ENCODE peak calls at places on chromosomes 4 and X, in five cellular contexts. D is mesendoderm, P is DND-41, K is body of pancreas, Y is breast epithelium. N is an unnamed sample. For H3K36me3 and H3K27me3, the result is how much of the 10 kb centered on the place peaks cover.

GRCh38 chr4:3486556-3487270 is 23.6 kb downstream of the DOK7 start:
- DNase-seq in D (peak), P (no peak), K (no peak), Y (no peak), N (peak)

GRCh38 chr4:177696438-177696966 is 254.3 kb upstream of the AGA start:
- DNase-seq in D (peak), P (no peak), K (no peak), Y (no peak), N (peak)

GRCh38 chr4:8594097-8595038 is 1.8 kb downstream of the CPZ start:
- DNase-seq in D (peak), P (peak), K (peak), Y (no peak), N (peak)

GRCh38 chrX:70973221-70973620 is 42.3 kb upstream of the SLC7A3 start:
- DNase-seq in D (no peak), P (no peak), K (no peak), Y (no peak), N (no peak)

GRCh38 chr4:147039991-147040575 is 94.4 kb upstream of the TTC29 start:
- DNase-seq in D (no peak), P (no peak), K (no peak), Y (no peak), N (no peak)

GRCh38 chrX:131650637-131651410 is 107.0 kb downstream of the OR13H1 start:
- DNase-seq in D (no peak), P (no peak), K (no peak), Y (no peak), N (no peak)

GRCh38 chr4:55445921-55446577 is 50.3 kb downstream of the TMEM165 start:
- DNase-seq in D (no peak), P (no peak), K (no peak), Y (no peak), N (no peak)

GRCh38 chrX:13340182-13340791 is 20.4 kb upstream of the ATXN3L start:
- DNase-seq in D (no peak), P (no peak), K (no peak), Y (no peak), N (no peak)

GRCh38 chr4:158796370-158797140 is 27.7 kb downstream of the FNIP2 start:
- DNase-seq in D (no peak), P (no peak), K (peak), Y (no peak), N (no peak)

GRCh38 chr4:85514117-85514516 is 39.2 kb downstream of the ARHGAP24 start:
- DNase-seq in D (no peak), P (no peak), K (no peak), Y (no peak), N (no peak)

GRCh38 chrX:125203379-125203736 is 116.3 kb upstream of the TEX13C start:
- DNase-seq in D (peak), P (no peak), K (no peak), Y (no peak), N (peak)

GRCh38 chrX:55057691-55058249 is 17.1 kb upstream of the PAGE2B start:
- DNase-seq in D (peak), P (peak), K (peak), Y (no peak), N (peak)

GRCh38 chr4:113293043-113293560 is 243.6 kb downstream of the ANK2 start:
- DNase-seq in D (peak), P (no peak), K (peak), Y (no peak), N (no peak)

GRCh38 chr4:143358923-143359694 is 22.4 kb downstream of the GAB1 start:
- DNase-seq in D (no peak), P (peak), K (peak), Y (no peak), N (no peak)

GRCh38 chr4:48483006-48483776 is at the start of gene SLC10A4:
- DNase-seq in D (peak), P (no peak), K (no peak), Y (no peak), N (peak)

GRCh38 chrX:132409780-132410556 is 78.9 kb downstream of the MBNL3 start:
- DNase-seq in D (no peak), P (no peak), K (no peak), Y (no peak), N (no peak)

GRCh38 chr4:74394476-74395136 is 29.7 kb downstream of the EREG start:
- DNase-seq in D (peak), P (no peak), K (no peak), Y (no peak), N (no peak)

GRCh38 chr4:186724861-186725419 is 1.3 kb upstream of the FAT1 start:
- DNase-seq in D (peak), P (no peak), K (peak), Y (no peak), N (no peak)

GRCh38 chrX:94178145-94178790 is 504.3 kb downstream of the FAM133A start:
- DNase-seq in D (no peak), P (no peak), K (no peak), Y (no peak), N (no peak)

GRCh38 chr4:139889194-139889762 is 223.7 kb downstream of the MGST2 start:
- DNase-seq in D (no peak), P (no peak), K (no peak), Y (no peak), N (no peak)

GRCh38 chr4:89439533-89439932 is 131.9 kb upstream of the GPRIN3 start:
- DNase-seq in D (no peak), P (no peak), K (no peak), Y (no peak), N (no peak)

GRCh38 chrX:107429090-107429489 is 20.4 kb upstream of the FRMPD3 start:
- DNase-seq in D (peak), P (peak), K (peak), Y (no peak), N (no peak)

GRCh38 chr4:126265880-126266279 is 951.1 kb downstream of the FAT4 start:
- DNase-seq in D (no peak), P (no peak), K (no peak), Y (no peak), N (no peak)

GRCh38 chr4:4853371-4853823 is 6.1 kb upstream of the MSX1 start:
- DNase-seq in D (peak), P (no peak), K (no peak), Y (no peak), N (peak)

GRCh38 chr4:94588900-94589693 is 137.4 kb downstream of the PDLIM5 start:
- DNase-seq in D (no peak), P (no peak), K (no peak), Y (no peak), N (no peak)

GRCh38 chrX:18885317-18886004 is 98.5 kb downstream of the PHKA2 start:
- DNase-seq in D (peak), P (no peak), K (no peak), Y (no peak), N (peak)

GRCh38 chr4:8542776-8543525 is 37.2 kb upstream of the GPR78 start:
- DNase-seq in D (no peak), P (no peak), K (no peak), Y (no peak), N (no peak)

GRCh38 chr4:52551487-52551886 is 107.6 kb downstream of the USP46 start:
- DNase-seq in D (no peak), P (no peak), K (no peak), Y (no peak), N (no peak)

GRCh38 chr4:161564230-161564834 is 599.5 kb downstream of the FSTL5 start:
- DNase-seq in D (no peak), P (no peak), K (no peak), Y (no peak), N (no peak)

GRCh38 chr4:40330536-40330935 is 4.6 kb upstream of the CHRNA9 start:
- DNase-seq in D (no peak), P (no peak), K (no peak), Y (no peak), N (no peak)

GRCh38 chr4:65502151-65502691 is 168.1 kb downstream of the EPHA5 start:
- DNase-seq in D (no peak), P (no peak), K (no peak), Y (no peak), N (no peak)

GRCh38 chrX:129108936-129109335 is 414.4 kb downstream of the SMARCA1 start:
- DNase-seq in D (no peak), P (no peak), K (no peak), Y (no peak), N (no peak)

DNA sequence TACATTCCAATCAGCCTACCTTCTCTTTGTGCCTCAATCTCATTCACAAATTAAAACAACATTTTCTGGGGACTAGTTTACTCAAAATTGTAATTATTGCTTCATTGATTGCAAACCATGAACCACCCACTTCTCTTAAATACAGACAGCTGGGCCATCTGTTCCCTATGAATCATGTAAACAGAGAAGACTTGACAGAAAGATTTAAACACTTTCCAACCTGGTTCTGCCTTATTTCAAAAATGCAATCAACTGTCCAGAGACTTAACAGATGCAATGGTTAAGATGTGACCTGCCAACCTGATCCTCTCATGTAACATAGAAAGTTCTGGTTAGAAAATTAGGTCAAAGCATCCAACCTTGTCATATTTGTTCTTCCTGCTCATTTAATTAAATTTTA is 20.8 kb upstream of the SERTM2 start:
- DNase-seq in D (no peak), P (no peak), K (no peak), Y (no peak), N (no peak)
- H3K4me3 ChIP-seq in D (no peak), P (no peak), K (no peak), Y (no peak), N (no peak)

DNA sequence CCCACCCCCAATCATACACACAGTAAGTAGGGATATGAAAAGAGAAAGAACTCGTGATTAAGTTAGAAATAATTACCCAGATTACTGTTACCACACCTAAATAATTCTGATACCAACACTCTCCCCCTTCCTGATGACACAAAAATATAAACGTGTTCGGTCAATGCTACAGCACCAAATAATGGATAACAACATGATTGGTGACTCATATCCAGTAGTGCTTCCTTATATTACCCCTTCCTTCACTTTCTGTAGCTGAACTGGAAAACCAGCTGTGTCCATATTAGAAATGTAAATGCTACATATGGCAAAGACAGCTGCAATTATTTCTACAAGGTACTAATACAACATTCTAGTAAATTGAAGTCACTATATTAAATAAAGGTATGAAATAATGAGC is 20.8 kb downstream of the EIF4E start:
- DNase-seq in D (no peak), P (no peak), K (no peak), Y (no peak), N (no peak)
- H3K36me3 ChIP-seq in D (under half), P (under half), K (under half), Y (under half), N (under half)

DNA sequence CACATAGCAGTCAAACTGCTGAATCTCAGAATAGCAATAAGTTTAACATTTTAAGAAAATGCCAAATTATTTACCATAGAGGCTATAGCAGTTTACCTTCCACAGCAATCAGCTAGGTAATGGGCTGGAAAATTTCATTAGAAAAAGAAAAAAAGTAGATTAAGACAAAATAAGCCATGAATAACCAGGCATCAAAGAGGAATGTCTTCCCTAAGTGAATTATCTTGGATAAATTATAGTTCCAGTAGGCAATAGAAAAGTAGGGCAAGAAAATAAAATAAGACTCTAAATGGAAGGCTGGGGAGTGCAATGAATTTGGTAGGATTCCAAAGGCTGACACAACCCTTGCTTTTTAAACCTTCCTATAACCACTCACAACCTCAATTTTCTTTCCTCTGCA is 722.8 kb downstream of the TRAM1L1 start:
- DNase-seq in D (no peak), P (no peak), K (no peak), Y (no peak), N (no peak)
- H3K27me3 ChIP-seq in D (under half), P (under half), K (under half), Y (under half), N (under half)

GRCh38 chrX:139691493-139691842 is 16.5 kb downstream of the MCF2 start:
- DNase-seq in D (peak), P (no peak), K (peak), Y (no peak), N (no peak)
- H3K4me3 ChIP-seq in D (no peak), P (no peak), K (peak), Y (peak), N (peak)

DNA sequence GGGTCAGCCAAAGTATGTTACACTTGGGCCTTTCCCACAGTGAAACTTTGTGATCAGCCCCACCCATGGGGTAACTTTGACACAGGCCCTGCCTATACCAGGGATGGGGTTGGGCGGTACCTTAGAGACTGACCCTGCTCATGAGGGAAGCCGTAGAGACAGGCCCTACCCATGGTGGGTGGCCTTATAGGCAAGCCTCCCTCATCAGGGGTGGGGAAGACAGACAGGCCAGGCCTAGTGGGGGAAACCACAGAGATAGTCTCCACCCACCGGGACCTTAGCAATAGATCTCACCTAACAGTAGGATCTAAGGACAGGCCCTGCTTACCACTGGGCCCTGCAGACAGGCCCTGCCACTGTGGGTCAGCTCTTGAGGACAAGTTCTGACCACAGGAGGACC is 6.8 kb downstream of the PLP2 start:
- DNase-seq in D (no peak), P (no peak), K (no peak), Y (no peak), N (no peak)
- H3K36me3 ChIP-seq in D (under half), P (under half), K (under half), Y (under half), N (under half)

GRCh38 chrX:40011483-40012038 is 86.2 kb downstream of the BCOR start:
- DNase-seq in D (no peak), P (no peak), K (no peak), Y (no peak), N (peak)
- H3K27me3 ChIP-seq in D (under half), P (under half), K (under half), Y (under half), N (half or more)

GRCh38 chrX:48834383-48834709 is 1.1 kb downstream of the PCSK1N start:
- DNase-seq in D (no peak), P (no peak), K (no peak), Y (no peak), N (no peak)
- H3K4me3 ChIP-seq in D (no peak), P (no peak), K (no peak), Y (no peak), N (peak)

N was measured in H7.